ENCODE peak calls at places on chromosomes 11 and 22, in nine cellular contexts. One of them, this sample, is unnamed.

GRCh38 chr11:8243458-8243857 is 20.2 kb downstream of the LMO1 start:
- DNase-seq in activated CD8-positive, alpha-beta memory T cell treated with anti-CD3 and anti-CD28 coated beads for 48 hours: no peak
- DNase-seq in stimulated activated CD4-positive, alpha-beta T cell treated with anti-CD3 and anti-CD28 coated beads, Interleukin-15, amount 100 ng/mL, for 48 hours: no peak
- DNase-seq in A172: no peak
- DNase-seq in occipital lobe: no peak
- DNase-seq in caudate nucleus: no peak
- DNase-seq in nucleus accumbens: no peak
- DNase-seq in SW 1271: no peak
- DNase-seq in mesenchymal stem cell: no peak
- DNase-seq in this sample: no peak

GRCh38 chr11:62340269-62340901 is 3.1 kb downstream of the ASRGL1 start:
- DNase-seq in activated CD8-positive, alpha-beta memory T cell treated with anti-CD3 and anti-CD28 coated beads for 48 hours: no peak
- DNase-seq in stimulated activated CD4-positive, alpha-beta T cell treated with anti-CD3 and anti-CD28 coated beads, Interleukin-15, amount 100 ng/mL, for 48 hours: peak; percentile 17
- DNase-seq in A172: peak; percentile 16
- DNase-seq in occipital lobe: peak; percentile 37
- DNase-seq in caudate nucleus: peak; percentile 64
- DNase-seq in nucleus accumbens: no peak
- DNase-seq in SW 1271: peak; percentile 51
- DNase-seq in mesenchymal stem cell: peak; percentile 61
- DNase-seq in this sample: peak; percentile 50

GRCh38 chr11:16861867-16862266 is 123.4 kb downstream of the C11orf58 start:
- DNase-seq in activated CD8-positive, alpha-beta memory T cell treated with anti-CD3 and anti-CD28 coated beads for 48 hours: no peak
- DNase-seq in stimulated activated CD4-positive, alpha-beta T cell treated with anti-CD3 and anti-CD28 coated beads, Interleukin-15, amount 100 ng/mL, for 48 hours: no peak
- DNase-seq in A172: no peak
- DNase-seq in occipital lobe: no peak
- DNase-seq in caudate nucleus: no peak
- DNase-seq in nucleus accumbens: no peak
- DNase-seq in SW 1271: no peak
- DNase-seq in mesenchymal stem cell: no peak
- DNase-seq in this sample: no peak

GRCh38 chr11:57325735-57326048 is 940 bp upstream of the TNKS1BP1 start:
- DNase-seq in activated CD8-positive, alpha-beta memory T cell treated with anti-CD3 and anti-CD28 coated beads for 48 hours: no peak
- DNase-seq in stimulated activated CD4-positive, alpha-beta T cell treated with anti-CD3 and anti-CD28 coated beads, Interleukin-15, amount 100 ng/mL, for 48 hours: no peak
- DNase-seq in A172: peak; percentile 32
- DNase-seq in occipital lobe: no peak
- DNase-seq in caudate nucleus: no peak
- DNase-seq in nucleus accumbens: no peak
- DNase-seq in SW 1271: peak; percentile 58
- DNase-seq in mesenchymal stem cell: no peak
- DNase-seq in this sample: peak; percentile 52

GRCh38 chr22:45207981-45208664 is 32.6 kb downstream of the KIAA0930 start:
- DNase-seq in activated CD8-positive, alpha-beta memory T cell treated with anti-CD3 and anti-CD28 coated beads for 48 hours: no peak
- DNase-seq in stimulated activated CD4-positive, alpha-beta T cell treated with anti-CD3 and anti-CD28 coated beads, Interleukin-15, amount 100 ng/mL, for 48 hours: no peak
- DNase-seq in A172: peak; percentile 9
- DNase-seq in occipital lobe: peak; percentile 56
- DNase-seq in caudate nucleus: peak; percentile 63
- DNase-seq in nucleus accumbens: no peak
- DNase-seq in SW 1271: no peak
- DNase-seq in mesenchymal stem cell: peak; percentile 50
- DNase-seq in this sample: no peak

GRCh38 chr11:57567512-57568329 is at the start of gene UBE2L6:
- DNase-seq in activated CD8-positive, alpha-beta memory T cell treated with anti-CD3 and anti-CD28 coated beads for 48 hours: peak; percentile 68
- DNase-seq in stimulated activated CD4-positive, alpha-beta T cell treated with anti-CD3 and anti-CD28 coated beads, Interleukin-15, amount 100 ng/mL, for 48 hours: peak; percentile 79
- DNase-seq in A172: no peak
- DNase-seq in occipital lobe: peak; percentile 71
- DNase-seq in caudate nucleus: peak; percentile 87
- DNase-seq in nucleus accumbens: no peak
- DNase-seq in SW 1271: peak; percentile 39
- DNase-seq in mesenchymal stem cell: no peak
- DNase-seq in this sample: peak; percentile 91

GRCh38 chr22:37639771-37640590 is 512 bp downstream of the SH3BP1 start:
- DNase-seq in activated CD8-positive, alpha-beta memory T cell treated with anti-CD3 and anti-CD28 coated beads for 48 hours: no peak
- DNase-seq in stimulated activated CD4-positive, alpha-beta T cell treated with anti-CD3 and anti-CD28 coated beads, Interleukin-15, amount 100 ng/mL, for 48 hours: no peak
- DNase-seq in A172: no peak
- DNase-seq in occipital lobe: no peak
- DNase-seq in caudate nucleus: no peak
- DNase-seq in nucleus accumbens: no peak
- DNase-seq in SW 1271: no peak
- DNase-seq in mesenchymal stem cell: peak; percentile 23
- DNase-seq in this sample: no peak

GRCh38 chr11:77502501-77502900 is 28.6 kb upstream of the PAK1 start:
- DNase-seq in activated CD8-positive, alpha-beta memory T cell treated with anti-CD3 and anti-CD28 coated beads for 48 hours: no peak
- DNase-seq in stimulated activated CD4-positive, alpha-beta T cell treated with anti-CD3 and anti-CD28 coated beads, Interleukin-15, amount 100 ng/mL, for 48 hours: no peak
- DNase-seq in A172: no peak
- DNase-seq in occipital lobe: no peak
- DNase-seq in caudate nucleus: no peak
- DNase-seq in nucleus accumbens: no peak
- DNase-seq in SW 1271: no peak
- DNase-seq in mesenchymal stem cell: no peak
- DNase-seq in this sample: no peak

GRCh38 chr11:1208361-1209261 is 14.3 kb upstream of the MUC5B start:
- DNase-seq in activated CD8-positive, alpha-beta memory T cell treated with anti-CD3 and anti-CD28 coated beads for 48 hours: no peak
- DNase-seq in stimulated activated CD4-positive, alpha-beta T cell treated with anti-CD3 and anti-CD28 coated beads, Interleukin-15, amount 100 ng/mL, for 48 hours: no peak
- DNase-seq in A172: no peak
- DNase-seq in occipital lobe: no peak
- DNase-seq in caudate nucleus: no peak
- DNase-seq in nucleus accumbens: no peak
- DNase-seq in SW 1271: no peak
- DNase-seq in mesenchymal stem cell: no peak
- DNase-seq in this sample: no peak

GRCh38 chr11:100719809-100720221 is 32.7 kb downstream of the ARHGAP42 start:
- DNase-seq in activated CD8-positive, alpha-beta memory T cell treated with anti-CD3 and anti-CD28 coated beads for 48 hours: no peak
- DNase-seq in stimulated activated CD4-positive, alpha-beta T cell treated with anti-CD3 and anti-CD28 coated beads, Interleukin-15, amount 100 ng/mL, for 48 hours: no peak
- DNase-seq in A172: peak; percentile 77
- DNase-seq in occipital lobe: peak; percentile 9
- DNase-seq in caudate nucleus: peak; percentile 11
- DNase-seq in nucleus accumbens: no peak
- DNase-seq in SW 1271: peak; percentile 47
- DNase-seq in mesenchymal stem cell: peak; percentile 87
- DNase-seq in this sample: peak; percentile 8

GRCh38 chr11:126702165-126702738 is 298.3 kb downstream of the KIRREL3 start:
- DNase-seq in activated CD8-positive, alpha-beta memory T cell treated with anti-CD3 and anti-CD28 coated beads for 48 hours: no peak
- DNase-seq in stimulated activated CD4-positive, alpha-beta T cell treated with anti-CD3 and anti-CD28 coated beads, Interleukin-15, amount 100 ng/mL, for 48 hours: no peak
- DNase-seq in A172: no peak
- DNase-seq in occipital lobe: no peak
- DNase-seq in caudate nucleus: no peak
- DNase-seq in nucleus accumbens: no peak
- DNase-seq in SW 1271: no peak
- DNase-seq in mesenchymal stem cell: no peak
- DNase-seq in this sample: no peak

GRCh38 chr11:83659466-83659865 is 373.3 kb upstream of the CCDC90B start:
- DNase-seq in activated CD8-positive, alpha-beta memory T cell treated with anti-CD3 and anti-CD28 coated beads for 48 hours: no peak
- DNase-seq in stimulated activated CD4-positive, alpha-beta T cell treated with anti-CD3 and anti-CD28 coated beads, Interleukin-15, amount 100 ng/mL, for 48 hours: no peak
- DNase-seq in A172: no peak
- DNase-seq in occipital lobe: no peak
- DNase-seq in caudate nucleus: no peak
- DNase-seq in nucleus accumbens: no peak
- DNase-seq in SW 1271: no peak
- DNase-seq in mesenchymal stem cell: no peak
- DNase-seq in this sample: no peak